ENCODE peak calls at places on chromosomes 5 and 9, in eight cellular contexts. One of them, this sample, is unnamed.

GRCh38 chr9:90441814-90442213 is 200.8 kb downstream of the DIRAS2 start:
- DNase-seq in WTC11: no peak
- DNase-seq in neural progenitor cell: no peak
- DNase-seq in fibroblast of mammary gland: no peak
- DNase-seq in kidney glomerular epithelial cell: peak; percentile 94
- DNase-seq in right atrium auricular region: no peak
- DNase-seq in kidney epithelial cell: peak; percentile 87
- DNase-seq in H1: no peak
- DNase-seq in this sample: no peak

GRCh38 chr5:168756517-168757391 is 177.6 kb upstream of the PANK3 start:
- DNase-seq in neural progenitor cell: no peak
- DNase-seq in kidney glomerular epithelial cell: no peak
- DNase-seq in fibroblast of mammary gland: no peak
- DNase-seq in H1: no peak
- DNase-seq in right atrium auricular region: no peak
- DNase-seq in WTC11: no peak
- DNase-seq in kidney epithelial cell: no peak
- DNase-seq in this sample: no peak

GRCh38 chr9:108963459-108964143 is 29.4 kb downstream of the ABITRAM start:
- DNase-seq in right atrium auricular region: no peak
- DNase-seq in neural progenitor cell: no peak
- DNase-seq in WTC11: no peak
- DNase-seq in kidney epithelial cell: no peak
- DNase-seq in fibroblast of mammary gland: no peak
- DNase-seq in kidney glomerular epithelial cell: no peak
- DNase-seq in H1: no peak
- DNase-seq in this sample: no peak

GRCh38 chr5:135471726-135472125 is 19.6 kb upstream of the TIFAB start:
- DNase-seq in neural progenitor cell: no peak
- DNase-seq in fibroblast of mammary gland: no peak
- DNase-seq in right atrium auricular region: no peak
- DNase-seq in WTC11: no peak
- DNase-seq in kidney glomerular epithelial cell: no peak
- DNase-seq in kidney epithelial cell: no peak
- DNase-seq in H1: no peak
- DNase-seq in this sample: no peak

GRCh38 chr9:1505489-1505888 is 455.3 kb downstream of the DMRT2 start:
- DNase-seq in right atrium auricular region: no peak
- DNase-seq in neural progenitor cell: no peak
- DNase-seq in kidney epithelial cell: no peak
- DNase-seq in H1: no peak
- DNase-seq in fibroblast of mammary gland: no peak
- DNase-seq in kidney glomerular epithelial cell: no peak
- DNase-seq in WTC11: no peak
- DNase-seq in this sample: no peak

GRCh38 chr5:156947933-156948332 is 15.1 kb downstream of the TIMD4 start:
- DNase-seq in right atrium auricular region: no peak
- DNase-seq in kidney epithelial cell: no peak
- DNase-seq in H1: no peak
- DNase-seq in WTC11: no peak
- DNase-seq in fibroblast of mammary gland: no peak
- DNase-seq in neural progenitor cell: no peak
- DNase-seq in kidney glomerular epithelial cell: no peak
- DNase-seq in this sample: no peak

GRCh38 chr5:57441557-57441956 is 41.1 kb downstream of the ACTBL2 start:
- DNase-seq in kidney epithelial cell: peak; percentile 96
- DNase-seq in fibroblast of mammary gland: peak; percentile 99
- DNase-seq in WTC11: no peak
- DNase-seq in right atrium auricular region: no peak
- DNase-seq in kidney glomerular epithelial cell: peak; percentile 89
- DNase-seq in H1: no peak
- DNase-seq in neural progenitor cell: no peak
- DNase-seq in this sample: no peak

GRCh38 chr9:135402739-135403695 is 76.6 kb upstream of the PPP1R26 start:
- DNase-seq in WTC11: no peak
- DNase-seq in H1: no peak
- DNase-seq in right atrium auricular region: no peak
- DNase-seq in kidney epithelial cell: no peak
- DNase-seq in fibroblast of mammary gland: no peak
- DNase-seq in kidney glomerular epithelial cell: no peak
- DNase-seq in neural progenitor cell: no peak
- DNase-seq in this sample: no peak

GRCh38 chr5:181109489-181110013 is 21.4 kb downstream of the OR2V1 start:
- DNase-seq in kidney glomerular epithelial cell: no peak
- DNase-seq in neural progenitor cell: peak; percentile 58
- DNase-seq in fibroblast of mammary gland: no peak
- DNase-seq in H1: no peak
- DNase-seq in kidney epithelial cell: no peak
- DNase-seq in WTC11: peak; percentile 74
- DNase-seq in right atrium auricular region: peak; percentile 11
- DNase-seq in this sample: no peak

GRCh38 chr9:112242147-112242804 is 67.2 kb upstream of the SUSD1 start:
- DNase-seq in right atrium auricular region: no peak
- DNase-seq in neural progenitor cell: no peak
- DNase-seq in kidney epithelial cell: no peak
- DNase-seq in WTC11: no peak
- DNase-seq in kidney glomerular epithelial cell: no peak
- DNase-seq in fibroblast of mammary gland: no peak
- DNase-seq in H1: no peak
- DNase-seq in this sample: no peak

GRCh38 chr5:146751781-146752401 is 126.7 kb downstream of the PPP2R2B start:
- DNase-seq in kidney glomerular epithelial cell: no peak
- DNase-seq in fibroblast of mammary gland: no peak
- DNase-seq in H1: no peak
- DNase-seq in neural progenitor cell: no peak
- DNase-seq in right atrium auricular region: no peak
- DNase-seq in kidney epithelial cell: no peak
- DNase-seq in WTC11: no peak
- DNase-seq in this sample: no peak

GRCh38 chr5:22242532-22242931 is 610.6 kb downstream of the CDH12 start:
- DNase-seq in kidney glomerular epithelial cell: no peak
- DNase-seq in neural progenitor cell: peak; percentile 63
- DNase-seq in kidney epithelial cell: no peak
- DNase-seq in fibroblast of mammary gland: no peak
- DNase-seq in right atrium auricular region: no peak
- DNase-seq in H1: peak; percentile 15
- DNase-seq in WTC11: peak; percentile 25
- DNase-seq in this sample: no peak

GRCh38 chr9:19429590-19429989 is 20.8 kb downstream of the ACER2 start:
- DNase-seq in H1: no peak
- DNase-seq in WTC11: no peak
- DNase-seq in kidney glomerular epithelial cell: peak; percentile 34
- DNase-seq in neural progenitor cell: no peak
- DNase-seq in kidney epithelial cell: no peak
- DNase-seq in right atrium auricular region: no peak
- DNase-seq in fibroblast of mammary gland: no peak
- DNase-seq in this sample: no peak

GRCh38 chr9:90102292-90102901 is 497.6 kb downstream of the GADD45G start:
- DNase-seq in right atrium auricular region: peak; percentile 91
- DNase-seq in kidney epithelial cell: peak; percentile 74
- DNase-seq in fibroblast of mammary gland: peak; percentile 80
- DNase-seq in neural progenitor cell: peak; percentile 90
- DNase-seq in WTC11: peak; percentile 80
- DNase-seq in kidney glomerular epithelial cell: peak; percentile 84
- DNase-seq in H1: peak; percentile 53
- DNase-seq in this sample: peak; percentile 67

GRCh38 chr5:2981035-2981434 is 229.6 kb upstream of the IRX2 start:
- DNase-seq in neural progenitor cell: no peak
- DNase-seq in H1: no peak
- DNase-seq in kidney glomerular epithelial cell: no peak
- DNase-seq in fibroblast of mammary gland: no peak
- DNase-seq in kidney epithelial cell: no peak
- DNase-seq in right atrium auricular region: no peak
- DNase-seq in WTC11: no peak
- DNase-seq in this sample: no peak

GRCh38 chr9:91536211-91536691 is 112.6 kb upstream of the NFIL3 start:
- DNase-seq in fibroblast of mammary gland: peak; percentile 68
- DNase-seq in H1: no peak
- DNase-seq in kidney epithelial cell: peak; percentile 58
- DNase-seq in WTC11: no peak
- DNase-seq in right atrium auricular region: no peak
- DNase-seq in kidney glomerular epithelial cell: peak; percentile 59
- DNase-seq in neural progenitor cell: no peak
- DNase-seq in this sample: no peak

GRCh38 chr9:89996106-89996505 is 391.3 kb downstream of the GADD45G start:
- DNase-seq in fibroblast of mammary gland: no peak
- DNase-seq in kidney epithelial cell: no peak
- DNase-seq in neural progenitor cell: no peak
- DNase-seq in kidney glomerular epithelial cell: no peak
- DNase-seq in right atrium auricular region: no peak
- DNase-seq in WTC11: no peak
- DNase-seq in H1: no peak
- DNase-seq in this sample: no peak

GRCh38 chr9:91048739-91049138 is 247.1 kb downstream of the SYK start:
- DNase-seq in kidney epithelial cell: no peak
- DNase-seq in right atrium auricular region: peak; percentile 11
- DNase-seq in WTC11: no peak
- DNase-seq in fibroblast of mammary gland: no peak
- DNase-seq in kidney glomerular epithelial cell: peak; percentile 14
- DNase-seq in H1: no peak
- DNase-seq in neural progenitor cell: no peak
- DNase-seq in this sample: no peak

GRCh38 chr5:132334812-132335211 is 34.7 kb upstream of the SLC22A5 start:
- DNase-seq in WTC11: no peak
- DNase-seq in kidney epithelial cell: peak; percentile 38
- DNase-seq in fibroblast of mammary gland: peak; percentile 68
- DNase-seq in kidney glomerular epithelial cell: peak; percentile 52
- DNase-seq in H1: no peak
- DNase-seq in right atrium auricular region: no peak
- DNase-seq in neural progenitor cell: no peak
- DNase-seq in this sample: no peak

GRCh38 chr9:110125207-110125751 is 82.7 kb downstream of the C9orf152 start:
- DNase-seq in WTC11: peak; percentile 81
- DNase-seq in right atrium auricular region: peak; percentile 96
- DNase-seq in kidney glomerular epithelial cell: peak; percentile 95
- DNase-seq in fibroblast of mammary gland: peak; percentile 94
- DNase-seq in H1: peak; percentile 71
- DNase-seq in kidney epithelial cell: peak; percentile 78
- DNase-seq in neural progenitor cell: peak; percentile 94
- DNase-seq in this sample: no peak

GRCh38 chr9:124045076-124045829 is 33.7 kb downstream of the LHX2 start:
- DNase-seq in fibroblast of mammary gland: peak; percentile 46
- DNase-seq in kidney epithelial cell: no peak
- DNase-seq in right atrium auricular region: peak; percentile 82
- DNase-seq in neural progenitor cell: peak; percentile 62
- DNase-seq in kidney glomerular epithelial cell: no peak
- DNase-seq in WTC11: peak; percentile 39
- DNase-seq in H1: no peak
- DNase-seq in this sample: no peak

GRCh38 chr9:124356745-124357390 is 58.4 kb downstream of the PSMB7 start:
- DNase-seq in H1: no peak
- DNase-seq in fibroblast of mammary gland: no peak
- DNase-seq in WTC11: no peak
- DNase-seq in neural progenitor cell: no peak
- DNase-seq in kidney glomerular epithelial cell: no peak
- DNase-seq in kidney epithelial cell: no peak
- DNase-seq in right atrium auricular region: no peak
- DNase-seq in this sample: no peak

GRCh38 chr5:56116599-56117131 is 116.5 kb downstream of the ANKRD55 start:
- DNase-seq in WTC11: no peak
- DNase-seq in neural progenitor cell: no peak
- DNase-seq in right atrium auricular region: no peak
- DNase-seq in H1: no peak
- DNase-seq in fibroblast of mammary gland: no peak
- DNase-seq in kidney epithelial cell: no peak
- DNase-seq in kidney glomerular epithelial cell: no peak
- DNase-seq in this sample: no peak

This sample was measured in iPS DF 6.9.